ENCODE peak calls at places on chromosomes 3 and 15, in four cellular contexts. F, D, N and G are unnamed samples.

GRCh38 chr3:38465588-38466154 is 12.0 kb downstream of the ACVR2B start:
- DNase-seq in N (no peak), D (no peak), F (no peak), G (no peak)

GRCh38 chr15:27358751-27359434 is 387.9 kb downstream of the GABRG3 start:
- DNase-seq in N (peak; percentile 16), D (no peak), F (peak; percentile 3), G (no peak)

GRCh38 chr15:39448409-39448808 is 132.5 kb upstream of the THBS1 start:
- DNase-seq in F (no peak), N (no peak), D (no peak), G (no peak)

GRCh38 chr15:90839187-90840071 is 29.0 kb upstream of the FURIN start:
- DNase-seq in D (peak; percentile 43), N (peak; percentile 74), F (peak; percentile 79), G (peak; percentile 65)

GRCh38 chr15:65300924-65301441 is 3.5 kb upstream of the RNU5B-1 start:
- DNase-seq in N (no peak), F (no peak), D (no peak), G (no peak)

GRCh38 chr3:155101398-155101797 is 21.3 kb downstream of the MME start:
- DNase-seq in D (no peak), N (no peak), F (no peak), G (no peak)

GRCh38 chr3:8239718-8240698 is 261.6 kb upstream of the LMCD1 start:
- DNase-seq in N (peak; percentile 31), D (no peak), F (peak; percentile 10), G (peak; percentile 38)

GRCh38 chr3:106609666-106610301 is 741.0 kb upstream of the CBLB start:
- DNase-seq in F (peak; percentile 78), N (peak; percentile 20), D (peak; percentile 35), G (peak; percentile 31)

GRCh38 chr3:86990171-86990733 is 697 bp downstream of the VGLL3 start:
- DNase-seq in N (peak; percentile 25), F (no peak), D (no peak), G (peak; percentile 18)

GRCh38 chr3:141152130-141152529 is 79.5 kb upstream of the PXYLP1 start:
- DNase-seq in N (no peak), D (no peak), F (no peak), G (no peak)

GRCh38 chr3:39124876-39125836 is 17.7 kb downstream of the TTC21A start:
- DNase-seq in D (peak; percentile 57), F (peak; percentile 56), N (no peak), G (no peak)

GRCh38 chr15:45187894-45188830 is at the start of gene SHF:
- DNase-seq in D (peak; percentile 63), F (peak; percentile 61), N (peak; percentile 89), G (peak; percentile 86)

GRCh38 chr3:155676252-155676981 is 68.5 kb downstream of the PLCH1 start:
- DNase-seq in F (peak; percentile 14), N (no peak), D (no peak), G (no peak)

GRCh38 chr3:6526861-6527260 is 334.1 kb upstream of the GRM7 start:
- DNase-seq in D (no peak), F (no peak), N (no peak), G (no peak)

GRCh38 chr15:28936481-28936881 is 50.7 kb downstream of the APBA2 start:
- DNase-seq in N (no peak), D (no peak), F (no peak), G (no peak)

GRCh38 chr15:66400351-66400774 is 13.7 kb downstream of the MAP2K1 start:
- DNase-seq in N (no peak), F (no peak), D (no peak), G (no peak)

DNA sequence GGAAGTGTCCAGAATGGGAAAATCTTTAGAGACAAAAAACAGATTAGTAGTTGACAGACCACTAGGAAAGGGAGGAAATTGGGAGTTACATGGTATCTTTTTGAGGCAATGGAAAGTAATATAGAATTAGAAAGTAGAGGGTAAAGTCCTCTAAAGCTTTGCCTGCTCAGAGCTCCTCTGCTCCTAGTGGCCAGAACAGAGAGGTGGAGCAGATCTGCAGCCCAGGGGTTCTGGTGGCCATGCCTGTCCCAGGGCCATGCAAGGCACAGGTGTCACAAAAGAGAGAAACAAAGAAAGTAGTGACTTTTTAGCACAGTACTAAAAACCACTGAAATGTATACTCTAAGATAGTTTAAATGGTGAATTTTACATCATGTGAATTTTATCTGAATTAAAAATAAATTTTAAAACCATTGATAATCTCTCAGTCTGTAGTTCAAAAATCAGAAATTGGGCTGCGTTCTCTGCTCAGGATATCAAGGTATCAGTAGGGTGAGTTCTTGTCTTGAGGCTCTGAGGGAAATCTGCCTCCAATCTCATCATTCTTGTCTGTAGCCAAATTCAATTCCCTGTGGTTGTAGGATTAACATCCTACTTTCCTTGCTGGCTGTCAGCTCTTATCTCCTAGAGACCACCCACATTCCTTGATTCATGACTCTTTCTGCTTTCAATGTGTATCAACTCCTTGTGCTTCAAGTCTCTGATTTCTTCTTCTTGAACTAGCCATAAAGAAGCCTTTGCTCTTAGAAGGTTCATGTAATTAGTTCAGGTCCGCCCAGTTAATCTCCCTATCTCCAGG is 23.6 kb downstream of the PYGO1 start:
- DNase-seq in D (no peak), F (no peak), N (no peak), G (no peak)
- TF ChIP-seq CTCF in D (no peak), F (no peak), N (no peak), G (no peak)

DNA sequence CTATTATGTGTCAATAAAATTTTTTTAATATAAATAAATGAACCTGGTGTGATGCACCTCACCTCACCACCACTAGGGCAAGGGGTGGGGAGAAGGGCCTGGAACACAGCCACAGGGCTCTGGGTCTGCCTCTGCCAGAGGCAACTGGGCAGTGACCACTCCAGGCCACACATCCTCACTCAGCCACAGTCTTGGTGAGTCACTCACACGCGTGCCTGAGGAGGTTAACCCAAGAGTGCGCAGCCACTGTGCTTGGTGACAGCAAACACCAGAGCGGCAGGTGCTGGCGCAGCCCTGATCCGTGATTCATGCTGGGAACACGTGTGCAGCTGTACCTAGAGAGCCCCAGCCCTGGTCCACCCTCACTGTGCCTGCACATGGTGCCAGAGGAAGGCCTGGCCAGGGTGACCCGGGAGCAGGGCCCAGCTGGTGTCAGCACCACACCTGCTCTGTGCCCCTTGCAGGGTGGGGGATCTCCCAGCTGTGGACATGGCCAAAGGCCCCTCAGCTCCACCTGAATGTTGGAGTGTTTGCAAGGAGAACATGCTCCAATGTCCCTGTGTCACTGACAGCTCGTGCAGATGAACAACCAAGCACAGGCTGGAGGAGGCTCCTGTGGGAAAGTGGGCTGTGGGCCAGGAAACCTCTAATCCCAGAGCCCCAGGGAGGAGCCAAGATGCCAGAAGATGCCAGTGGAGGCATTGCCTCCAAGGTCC is 2.1 kb downstream of the SLC41A3 start:
- DNase-seq in F (no peak), D (peak; percentile 34), N (peak; percentile 31), G (no peak)
- TF ChIP-seq CTCF in F (no peak), D (peak; percentile 29), N (no peak), G (no peak)

GRCh38 chr15:101112336-101113113 is 139.3 kb downstream of the CHSY1 start:
- DNase-seq in N (no peak), F (no peak), D (peak; percentile 72), G (no peak)
- TF ChIP-seq CTCF in N (no peak), F (no peak), D (no peak), G (no peak)

GRCh38 chr15:58115692-58116091 is 22.5 kb upstream of the AQP9 start:
- DNase-seq in D (no peak), F (no peak), N (no peak), G (no peak)
- TF ChIP-seq CTCF in D (no peak), F (no peak), N (no peak), G (no peak)